ENCODE peak calls at places on chromosomes 16 and 17, in four cellular contexts. L is left cardiac atrium, W is uterus, K is colonic mucosa. B is an unnamed sample.

GRCh38 chr17:42281571-42282096 is 5.4 kb upstream of the STAT5B start:
- DNase-seq in W (no peak), L (no peak), K (no peak), B (no peak)

GRCh38 chr17:47246120-47246519 is 7.5 kb upstream of the ITGB3 start:
- DNase-seq in W (no peak), K (no peak), L (no peak), B (no peak)

GRCh38 chr16:68074850-68075249 is 10.3 kb upstream of the NFATC3 start:
- DNase-seq in L (no peak), K (no peak), W (no peak), B (no peak)

GRCh38 chr17:66038125-66038524 is 153.8 kb downstream of the CEP112 start:
- DNase-seq in W (no peak), L (no peak), K (no peak), B (no peak)

GRCh38 chr17:73991260-73991659 is 212.2 kb upstream of the RPL38 start:
- DNase-seq in K (no peak), W (no peak), L (no peak), B (no peak)

GRCh38 chr17:45263477-45263860 is 1.6 kb upstream of the SPATA32 start:
- DNase-seq in K (no peak), W (no peak), L (no peak), B (no peak)

GRCh38 chr17:81200695-81201580 is 21.8 kb downstream of the CEP131 start:
- DNase-seq in L (peak), K (peak), W (no peak), B (peak)

GRCh38 chr17:72353502-72353901 is 232.7 kb downstream of the SOX9 start:
- DNase-seq in W (no peak), K (no peak), L (no peak), B (no peak)

GRCh38 chr17:38605230-38605851 is 411 bp downstream of the SRCIN1 start:
- DNase-seq in W (no peak), K (no peak), L (no peak), B (no peak)

GRCh38 chr17:57881143-57881542 is 31.3 kb upstream of the MRPS23 start:
- DNase-seq in W (no peak), L (no peak), K (no peak), B (peak)

GRCh38 chr16:11073407-11073806 is 129.0 kb downstream of the CLEC16A start:
- DNase-seq in W (no peak), K (no peak), L (no peak), B (no peak)

GRCh38 chr17:59810894-59811153 is 81.9 kb downstream of the TUBD1 start:
- DNase-seq in K (no peak), W (no peak), L (no peak), B (no peak)

GRCh38 chr16:46673320-46674013 is 15.5 kb downstream of the VPS35 start:
- DNase-seq in K (no peak), W (no peak), L (peak), B (peak)

GRCh38 chr17:72514888-72515287 is 394.1 kb downstream of the SOX9 start:
- DNase-seq in L (peak), K (no peak), W (peak), B (no peak)

GRCh38 chr17:31715436-31715835 is 143.6 kb downstream of the COPRS start:
- DNase-seq in K (no peak), L (no peak), W (no peak), B (no peak)

GRCh38 chr17:58377005-58377660 is 25.1 kb upstream of the SUPT4H1 start:
- DNase-seq in W (no peak), K (peak), L (no peak), B (no peak)

GRCh38 chr16:70736454-70737376 is 50.9 kb upstream of the MTSS2 start:
- DNase-seq in W (no peak), L (no peak), K (no peak), B (no peak)

B was measured in mesenchymal stem cell.